ENCODE peak calls at places on chromosome 17, in nine cellular contexts. O is adrenal gland; J is adipocyte; D is WERI-Rb-1; A is kidney epithelial cell; G is iris pigment epithelial cell; L is activated naive CD8-positive, alpha-beta T cell treated with anti-CD3 and anti-CD28 coated beads, Interleukin-2, amount 50 U/mL, for 24 hours; S is fibroblast of lung; Y is activated effector memory CD4-positive, alpha-beta T cell treated with Interleukin-2 at 50 U/mL for 16 hours. X is an unnamed sample.

GRCh38 chr17:27747462-27748359 is 52.6 kb downstream of the NOS2 start:
- DNase-seq in L (no peak), Y (no peak), S (no peak), O (peak), G (no peak), J (no peak), D (no peak), A (no peak), X (no peak)

GRCh38 chr17:61597606-61598005 is 6.6 kb upstream of the NACA2 start:
- DNase-seq in Y (no peak), S (no peak), J (no peak), L (no peak), G (no peak), D (no peak), A (no peak), O (no peak), X (no peak)

GRCh38 chr17:60392845-60393702 is 1.1 kb upstream of the USP32 start:
- DNase-seq in J (peak), S (peak), D (peak), L (peak), G (peak), A (no peak), O (peak), Y (peak), X (peak)

GRCh38 chr17:17874478-17874877 is 37.7 kb upstream of the SREBF1 start:
- DNase-seq in L (no peak), A (no peak), D (no peak), J (peak), G (peak), Y (no peak), O (no peak), S (peak), X (peak)

GRCh38 chr17:19727466-19728113 is 11.2 kb upstream of the SLC47A2 start:
- DNase-seq in L (no peak), J (peak), A (no peak), O (peak), Y (no peak), D (no peak), G (peak), S (peak), X (peak)

GRCh38 chr17:76199466-76199865 is 40.8 kb downstream of the RNF157 start:
- DNase-seq in A (no peak), S (no peak), D (no peak), O (no peak), Y (peak), J (no peak), L (peak), G (no peak), X (no peak)

GRCh38 chr17:2084129-2084765 is 29.3 kb downstream of the HIC1 start:
- DNase-seq in O (peak), A (no peak), L (no peak), J (peak), S (peak), D (peak), G (peak), Y (no peak), X (peak)

GRCh38 chr17:21357281-21357680 is 18.9 kb upstream of the KCNJ12 start:
- DNase-seq in D (no peak), S (no peak), Y (no peak), O (no peak), J (no peak), G (no peak), L (no peak), A (no peak), X (no peak)

GRCh38 chr17:43438626-43439529 is 40.1 kb downstream of the ARL4D start:
- DNase-seq in L (no peak), J (no peak), O (no peak), G (no peak), A (no peak), D (no peak), Y (no peak), S (peak), X (no peak)

GRCh38 chr17:7204828-7205461 is 14.7 kb downstream of the DLG4 start:
- DNase-seq in G (peak), A (no peak), D (peak), O (peak), S (peak), J (peak), Y (peak), L (peak), X (peak)

GRCh38 chr17:1153795-1154546 is 25.8 kb downstream of the ABR start:
- DNase-seq in L (no peak), Y (no peak), G (peak), D (peak), S (peak), J (peak), O (peak), A (peak), X (peak)

GRCh38 chr17:56521439-56522141 is 71.9 kb upstream of the NOG start:
- DNase-seq in S (no peak), Y (no peak), J (no peak), A (no peak), O (no peak), G (no peak), L (no peak), D (no peak), X (no peak)

GRCh38 chr17:2955931-2956582 is 107.3 kb downstream of the OR1D5 start:
- DNase-seq in O (peak), G (no peak), Y (no peak), L (no peak), D (peak), A (no peak), J (no peak), S (no peak), X (no peak)

GRCh38 chr17:61139219-61139618 is 260.4 kb upstream of the TBX2 start:
- DNase-seq in S (peak), A (no peak), D (no peak), O (no peak), G (peak), Y (peak), L (peak), J (peak), X (peak)